ENCODE peak calls at places on chromosomes 11 and 22, in seven cellular contexts. One of them, this sample, is unnamed.

GRCh38 chr11:118114266-118114665 is 27.5 kb upstream of the SMIM35 start:
- DNase-seq in cardiac muscle cell: no peak
- DNase-seq in NCI-H460: no peak
- DNase-seq in nucleus accumbens: no peak
- DNase-seq in left ventricle myocardium inferior: no peak
- DNase-seq in NCI-H1092 treated with DMSO at 0.1 percent for 48 hours: no peak
- DNase-seq in fibroblast of pulmonary artery: no peak
- DNase-seq in this sample: no peak

GRCh38 chr11:19597194-19597593 is 115.4 kb upstream of the NAV2 start:
- DNase-seq in NCI-H1092 treated with DMSO at 0.1 percent for 48 hours: no peak
- DNase-seq in fibroblast of pulmonary artery: peak
- DNase-seq in left ventricle myocardium inferior: no peak
- DNase-seq in NCI-H460: no peak
- DNase-seq in nucleus accumbens: no peak
- DNase-seq in cardiac muscle cell: no peak
- DNase-seq in this sample: no peak

GRCh38 chr11:15278129-15278528 is 163.4 kb downstream of the INSC start:
- DNase-seq in left ventricle myocardium inferior: no peak
- DNase-seq in cardiac muscle cell: no peak
- DNase-seq in nucleus accumbens: no peak
- DNase-seq in fibroblast of pulmonary artery: peak
- DNase-seq in NCI-H460: no peak
- DNase-seq in NCI-H1092 treated with DMSO at 0.1 percent for 48 hours: no peak
- DNase-seq in this sample: no peak

GRCh38 chr11:134349109-134349801 is 17.5 kb downstream of the GLB1L2 start:
- DNase-seq in fibroblast of pulmonary artery: no peak
- DNase-seq in NCI-H460: no peak
- DNase-seq in left ventricle myocardium inferior: no peak
- DNase-seq in nucleus accumbens: no peak
- DNase-seq in NCI-H1092 treated with DMSO at 0.1 percent for 48 hours: no peak
- DNase-seq in cardiac muscle cell: no peak
- DNase-seq in this sample: no peak

GRCh38 chr22:35409783-35410662 is 10.1 kb downstream of the MCM5 start:
- DNase-seq in nucleus accumbens: peak
- DNase-seq in left ventricle myocardium inferior: no peak
- DNase-seq in NCI-H1092 treated with DMSO at 0.1 percent for 48 hours: no peak
- DNase-seq in cardiac muscle cell: no peak
- DNase-seq in fibroblast of pulmonary artery: peak
- DNase-seq in NCI-H460: no peak
- DNase-seq in this sample: no peak

GRCh38 chr11:69518081-69518950 is 36.9 kb downstream of the LINC01488 start:
- DNase-seq in NCI-H1092 treated with DMSO at 0.1 percent for 48 hours: no peak
- DNase-seq in nucleus accumbens: no peak
- DNase-seq in fibroblast of pulmonary artery: peak
- DNase-seq in left ventricle myocardium inferior: no peak
- DNase-seq in NCI-H460: no peak
- DNase-seq in cardiac muscle cell: no peak
- DNase-seq in this sample: no peak

GRCh38 chr22:37582526-37582925 is 2.6 kb upstream of the LGALS2 start:
- DNase-seq in nucleus accumbens: no peak
- DNase-seq in left ventricle myocardium inferior: no peak
- DNase-seq in cardiac muscle cell: no peak
- DNase-seq in fibroblast of pulmonary artery: no peak
- DNase-seq in NCI-H1092 treated with DMSO at 0.1 percent for 48 hours: no peak
- DNase-seq in NCI-H460: no peak
- DNase-seq in this sample: no peak

GRCh38 chr11:73350908-73351636 is 25.1 kb upstream of the RELT start:
- DNase-seq in nucleus accumbens: peak
- DNase-seq in NCI-H460: peak
- DNase-seq in NCI-H1092 treated with DMSO at 0.1 percent for 48 hours: peak
- DNase-seq in left ventricle myocardium inferior: peak
- DNase-seq in cardiac muscle cell: peak
- DNase-seq in fibroblast of pulmonary artery: peak
- DNase-seq in this sample: peak

GRCh38 chr11:61120865-61121831 is 18.9 kb downstream of the CD5 start:
- DNase-seq in NCI-H1092 treated with DMSO at 0.1 percent for 48 hours: no peak
- DNase-seq in fibroblast of pulmonary artery: peak
- DNase-seq in NCI-H460: no peak
- DNase-seq in cardiac muscle cell: no peak
- DNase-seq in nucleus accumbens: no peak
- DNase-seq in left ventricle myocardium inferior: peak
- DNase-seq in this sample: no peak

GRCh38 chr22:20055144-20055543 is 24.9 kb upstream of the DGCR8 start:
- DNase-seq in fibroblast of pulmonary artery: no peak
- DNase-seq in NCI-H460: no peak
- DNase-seq in cardiac muscle cell: no peak
- DNase-seq in NCI-H1092 treated with DMSO at 0.1 percent for 48 hours: no peak
- DNase-seq in left ventricle myocardium inferior: no peak
- DNase-seq in nucleus accumbens: no peak
- DNase-seq in this sample: no peak

GRCh38 chr11:86671386-86672006 is 920 bp downstream of the ME3 start:
- DNase-seq in NCI-H1092 treated with DMSO at 0.1 percent for 48 hours: peak
- DNase-seq in cardiac muscle cell: no peak
- DNase-seq in fibroblast of pulmonary artery: peak
- DNase-seq in NCI-H460: peak
- DNase-seq in nucleus accumbens: peak
- DNase-seq in left ventricle myocardium inferior: peak
- DNase-seq in this sample: peak